ENCODE peak calls at places on chromosomes 16 and 17, in five cellular contexts. P, B, L, V and S are unnamed samples.

GRCh38 chr17:15233022-15233805 is 31.9 kb downstream of the PMP22 start:
- DNase-seq in P (peak), B (peak), L (no peak), V (peak), S (no peak)

GRCh38 chr17:82940226-82941020 is 100.6 kb upstream of the ZNF750 start:
- DNase-seq in P (no peak), B (no peak), L (no peak), V (no peak), S (no peak)

GRCh38 chr17:49632201-49632600 is 45.7 kb downstream of the SPOP start:
- DNase-seq in P (no peak), B (no peak), L (no peak), V (no peak), S (no peak)

GRCh38 chr16:24497405-24497804 is 42.0 kb upstream of the RBBP6 start:
- DNase-seq in P (no peak), B (no peak), L (no peak), V (peak), S (no peak)

GRCh38 chr17:8799001-8799850 is at the start of gene MFSD6L:
- DNase-seq in P (no peak), B (peak), L (no peak), V (no peak), S (no peak)

GRCh38 chr17:58268326-58268725 is 12.4 kb downstream of the MPO start:
- DNase-seq in P (no peak), B (peak), L (no peak), V (no peak), S (no peak)

GRCh38 chr17:75864448-75864871 is 9.3 kb upstream of the WBP2 start:
- DNase-seq in P (no peak), B (no peak), L (no peak), V (peak), S (no peak)

GRCh38 chr17:72732893-72733618 is 359.4 kb downstream of the SLC39A11 start:
- DNase-seq in P (no peak), B (no peak), L (no peak), V (no peak), S (no peak)

GRCh38 chr16:4176794-4177438 is 60.7 kb upstream of the ADCY9 start:
- DNase-seq in P (peak), B (peak), L (no peak), V (peak), S (no peak)

GRCh38 chr17:12548558-12548957 is 117.1 kb upstream of the MYOCD start:
- DNase-seq in P (no peak), B (no peak), L (no peak), V (no peak), S (no peak)